ENCODE peak calls at places on chromosome 4, in five cellular contexts. One of them, this sample, is unnamed.

GRCh38 chr4:53861856-53862610 is 202.4 kb downstream of the CHIC2 start:
- DNase-seq in GF-D8: no peak
- DNase-seq in uterus: peak; percentile 71
- DNase-seq in stimulated activated CD8-positive, alpha-beta memory T cell treated with anti-CD3 and anti-CD28 coated beads, Interleukin-4, amount 100 ng/mL, for 1 hour: no peak
- DNase-seq in AG09309: peak; percentile 90
- DNase-seq in this sample: peak; percentile 59

GRCh38 chr4:147492761-147493160 is 11.9 kb downstream of the EDNRA start:
- DNase-seq in GF-D8: no peak
- DNase-seq in uterus: peak; percentile 60
- DNase-seq in stimulated activated CD8-positive, alpha-beta memory T cell treated with anti-CD3 and anti-CD28 coated beads, Interleukin-4, amount 100 ng/mL, for 1 hour: no peak
- DNase-seq in AG09309: peak; percentile 23
- DNase-seq in this sample: no peak

GRCh38 chr4:56961107-56961500 is 16.3 kb downstream of the NOA1 start:
- DNase-seq in GF-D8: no peak
- DNase-seq in uterus: no peak
- DNase-seq in stimulated activated CD8-positive, alpha-beta memory T cell treated with anti-CD3 and anti-CD28 coated beads, Interleukin-4, amount 100 ng/mL, for 1 hour: no peak
- DNase-seq in AG09309: no peak
- DNase-seq in this sample: no peak

GRCh38 chr4:102815981-102816380 is 11.4 kb downstream of the UBE2D3 start:
- DNase-seq in GF-D8: no peak
- DNase-seq in uterus: no peak
- DNase-seq in stimulated activated CD8-positive, alpha-beta memory T cell treated with anti-CD3 and anti-CD28 coated beads, Interleukin-4, amount 100 ng/mL, for 1 hour: no peak
- DNase-seq in AG09309: peak; percentile 57
- DNase-seq in this sample: peak; percentile 86

GRCh38 chr4:6390357-6390756 is 82.1 kb downstream of the PPP2R2C start:
- DNase-seq in GF-D8: no peak
- DNase-seq in uterus: no peak
- DNase-seq in stimulated activated CD8-positive, alpha-beta memory T cell treated with anti-CD3 and anti-CD28 coated beads, Interleukin-4, amount 100 ng/mL, for 1 hour: no peak
- DNase-seq in AG09309: no peak
- DNase-seq in this sample: no peak

GRCh38 chr4:153466637-153467153 is 535 bp downstream of the TMEM131L start:
- DNase-seq in GF-D8: no peak
- DNase-seq in uterus: no peak
- DNase-seq in stimulated activated CD8-positive, alpha-beta memory T cell treated with anti-CD3 and anti-CD28 coated beads, Interleukin-4, amount 100 ng/mL, for 1 hour: no peak
- DNase-seq in AG09309: no peak
- DNase-seq in this sample: no peak

GRCh38 chr4:154082760-154083530 is 294.1 kb upstream of the SFRP2 start:
- DNase-seq in GF-D8: no peak
- DNase-seq in uterus: no peak
- DNase-seq in stimulated activated CD8-positive, alpha-beta memory T cell treated with anti-CD3 and anti-CD28 coated beads, Interleukin-4, amount 100 ng/mL, for 1 hour: no peak
- DNase-seq in AG09309: no peak
- DNase-seq in this sample: peak; percentile 8

GRCh38 chr4:155828628-155829027 is 37.4 kb downstream of the ASIC5 start:
- DNase-seq in GF-D8: no peak
- DNase-seq in uterus: no peak
- DNase-seq in stimulated activated CD8-positive, alpha-beta memory T cell treated with anti-CD3 and anti-CD28 coated beads, Interleukin-4, amount 100 ng/mL, for 1 hour: no peak
- DNase-seq in AG09309: no peak
- DNase-seq in this sample: no peak

GRCh38 chr4:151833174-151833573 is 72.4 kb upstream of the GATB start:
- DNase-seq in GF-D8: no peak
- DNase-seq in uterus: no peak
- DNase-seq in stimulated activated CD8-positive, alpha-beta memory T cell treated with anti-CD3 and anti-CD28 coated beads, Interleukin-4, amount 100 ng/mL, for 1 hour: no peak
- DNase-seq in AG09309: no peak
- DNase-seq in this sample: no peak

GRCh38 chr4:146095867-146096266 is 79.7 kb upstream of the LSM6 start:
- DNase-seq in GF-D8: no peak
- DNase-seq in uterus: no peak
- DNase-seq in stimulated activated CD8-positive, alpha-beta memory T cell treated with anti-CD3 and anti-CD28 coated beads, Interleukin-4, amount 100 ng/mL, for 1 hour: no peak
- DNase-seq in AG09309: no peak
- DNase-seq in this sample: no peak

GRCh38 chr4:149718500-149718899 is 97.1 kb downstream of the IQCM start:
- DNase-seq in GF-D8: no peak
- DNase-seq in uterus: no peak
- DNase-seq in stimulated activated CD8-positive, alpha-beta memory T cell treated with anti-CD3 and anti-CD28 coated beads, Interleukin-4, amount 100 ng/mL, for 1 hour: no peak
- DNase-seq in AG09309: no peak
- DNase-seq in this sample: no peak

GRCh38 chr4:52914051-52914605 is 52.0 kb downstream of the RASL11B start:
- DNase-seq in GF-D8: no peak
- DNase-seq in uterus: no peak
- DNase-seq in stimulated activated CD8-positive, alpha-beta memory T cell treated with anti-CD3 and anti-CD28 coated beads, Interleukin-4, amount 100 ng/mL, for 1 hour: no peak
- DNase-seq in AG09309: peak; percentile 52
- DNase-seq in this sample: peak; percentile 7

GRCh38 chr4:127604949-127605709 is 27.6 kb upstream of the INTU start:
- DNase-seq in GF-D8: peak; percentile 16
- DNase-seq in uterus: no peak
- DNase-seq in stimulated activated CD8-positive, alpha-beta memory T cell treated with anti-CD3 and anti-CD28 coated beads, Interleukin-4, amount 100 ng/mL, for 1 hour: no peak
- DNase-seq in AG09309: no peak
- DNase-seq in this sample: peak; percentile 52

GRCh38 chr4:36385951-36386561 is 104.6 kb downstream of the DTHD1 start:
- DNase-seq in GF-D8: peak; percentile 19
- DNase-seq in uterus: no peak
- DNase-seq in stimulated activated CD8-positive, alpha-beta memory T cell treated with anti-CD3 and anti-CD28 coated beads, Interleukin-4, amount 100 ng/mL, for 1 hour: peak; percentile 11
- DNase-seq in AG09309: no peak
- DNase-seq in this sample: no peak

GRCh38 chr4:88533088-88533790 is 9.7 kb upstream of the PYURF start:
- DNase-seq in GF-D8: no peak
- DNase-seq in uterus: no peak
- DNase-seq in stimulated activated CD8-positive, alpha-beta memory T cell treated with anti-CD3 and anti-CD28 coated beads, Interleukin-4, amount 100 ng/mL, for 1 hour: no peak
- DNase-seq in AG09309: peak; percentile 39
- DNase-seq in this sample: peak; percentile 65

GRCh38 chr4:3775011-3775410 is 8.8 kb downstream of the ADRA2C start:
- DNase-seq in GF-D8: no peak
- DNase-seq in uterus: no peak
- DNase-seq in stimulated activated CD8-positive, alpha-beta memory T cell treated with anti-CD3 and anti-CD28 coated beads, Interleukin-4, amount 100 ng/mL, for 1 hour: no peak
- DNase-seq in AG09309: no peak
- DNase-seq in this sample: no peak